ENCODE peak calls at places on chromosomes 6 and 20, in five cellular contexts. X, I, Y, P and H are unnamed samples. For H3K36me3, the result is how much of the 10 kb centered on the place peaks cover.

GRCh38 chr6:33132121-33132524 is 56.3 kb downstream of the HLA-DPB1 start:
- DNase-seq in X (no peak), I (no peak), Y (no peak), P (no peak), H (no peak)

GRCh38 chr6:27505209-27506027 is 32.5 kb upstream of the ZNF184 start:
- DNase-seq in X (peak), I (peak), Y (peak), P (peak), H (no peak)

GRCh38 chr6:81204741-81205140 is 547.7 kb downstream of the TENT5A start:
- DNase-seq in X (no peak), I (no peak), Y (no peak), P (no peak), H (no peak)

GRCh38 chr6:108831104-108831503 is 17.1 kb upstream of the ARMC2 start:
- DNase-seq in X (no peak), I (no peak), Y (no peak), P (no peak), H (no peak)

GRCh38 chr6:43922423-43923375 is 152.7 kb downstream of the VEGFA start:
- DNase-seq in X (no peak), I (no peak), Y (no peak), P (no peak), H (no peak)

GRCh38 chr6:143860111-143860510 is 4.2 kb upstream of the ZC2HC1B start:
- DNase-seq in X (no peak), I (peak), Y (no peak), P (no peak), H (no peak)

GRCh38 chr6:52568320-52568719 is 8.5 kb downstream of the TRAM2 start:
- DNase-seq in X (no peak), I (no peak), Y (no peak), P (no peak), H (no peak)

GRCh38 chr6:22320750-22321149 is 23.9 kb upstream of the PRL start:
- DNase-seq in X (no peak), I (peak), Y (no peak), P (no peak), H (no peak)

GRCh38 chr6:90374201-90374600 is 77.6 kb upstream of the BACH2 start:
- DNase-seq in X (no peak), I (no peak), Y (no peak), P (no peak), H (no peak)

GRCh38 chr6:52562915-52563314 is 13.9 kb downstream of the TRAM2 start:
- DNase-seq in X (no peak), I (no peak), Y (no peak), P (no peak), H (no peak)

GRCh38 chr6:14123331-14124105 is 5.9 kb downstream of the CD83 start:
- DNase-seq in X (no peak), I (peak), Y (no peak), P (no peak), H (no peak)

GRCh38 chr20:45087814-45088213 is 13.1 kb downstream of the KCNS1 start:
- DNase-seq in X (no peak), I (peak), Y (no peak), P (no peak), H (no peak)

GRCh38 chr6:158764188-158764849 is 54.8 kb downstream of the EZR start:
- DNase-seq in X (no peak), I (no peak), Y (no peak), P (no peak), H (no peak)

GRCh38 chr6:28643017-28643740 is 117.5 kb downstream of the GPX5 start:
- DNase-seq in X (no peak), I (peak), Y (no peak), P (no peak), H (no peak)

GRCh38 chr6:49556429-49556837 is 6.0 kb downstream of the C6orf141 start:
- DNase-seq in X (no peak), I (peak), Y (no peak), P (no peak), H (peak)

GRCh38 chr20:23156170-23156841 is 70.2 kb upstream of the CD93 start:
- DNase-seq in X (no peak), I (peak), Y (no peak), P (no peak), H (peak)

GRCh38 chr6:124987291-124987690 is 25.1 kb downstream of the RNF217 start:
- DNase-seq in X (no peak), I (no peak), Y (no peak), P (no peak), H (no peak)

GRCh38 chr6:153172815-153173214 is 41.7 kb upstream of the RGS17 start:
- DNase-seq in X (no peak), I (no peak), Y (no peak), P (no peak), H (no peak)

GRCh38 chr20:45229264-45230056 is 8.3 kb downstream of the SEMG2 start:
- DNase-seq in X (no peak), I (no peak), Y (no peak), P (no peak), H (no peak)

GRCh38 chr20:37534401-37535157 is 6.9 kb upstream of the BLCAP start:
- DNase-seq in X (peak), I (peak), Y (peak), P (no peak), H (peak)

GRCh38 chr6:87660226-87660886 is 41.7 kb downstream of the AKIRIN2 start:
- DNase-seq in X (no peak), I (peak), Y (no peak), P (no peak), H (peak)

GRCh38 chr20:62603907-62604785 is 38.2 kb upstream of the SLCO4A1 start:
- DNase-seq in X (peak), I (no peak), Y (no peak), P (no peak), H (no peak)

GRCh38 chr6:27471365-27472115 is 1.4 kb downstream of the ZNF184 start:
- DNase-seq in X (no peak), I (no peak), Y (no peak), P (no peak), H (no peak)

GRCh38 chr6:113873043-113873667 is 16.0 kb downstream of the MARCKS start:
- DNase-seq in X (peak), I (no peak), Y (no peak), P (peak), H (peak)

GRCh38 chr6:136137008-136137689 is 113.0 kb downstream of the MTFR2 start:
- DNase-seq in X (no peak), I (peak), Y (no peak), P (no peak), H (no peak)

GRCh38 chr6:15247750-15248450 is 2.0 kb downstream of the JARID2 start:
- DNase-seq in X (peak), I (peak), Y (peak), P (peak), H (peak)

GRCh38 chr6:79544939-79545450 is 7.8 kb upstream of the LCA5 start:
- DNase-seq in X (peak), I (peak), Y (peak), P (no peak), H (peak)

GRCh38 chr6:170198298-170198697 is 92.6 kb downstream of the DLL1 start:
- DNase-seq in X (peak), I (no peak), Y (no peak), P (no peak), H (no peak)

GRCh38 chr6:7505196-7505699 is 36.2 kb upstream of the DSP start:
- DNase-seq in X (no peak), I (peak), Y (no peak), P (no peak), H (peak)

GRCh38 chr6:7891098-7891872 is 19.3 kb downstream of the TXNDC5 start:
- DNase-seq in X (no peak), I (no peak), Y (no peak), P (no peak), H (no peak)

GRCh38 chr6:20952605-20953004 is 418.3 kb downstream of the CDKAL1 start:
- DNase-seq in X (no peak), I (peak), Y (no peak), P (no peak), H (no peak)

GRCh38 chr6:31403283-31403989 is at the start of gene MICA:
- DNase-seq in X (peak), I (peak), Y (peak), P (peak), H (peak)
- TF ChIP-seq POLR2A in X (peak), I (peak), Y (no peak), P (peak), H (peak)

DNA sequence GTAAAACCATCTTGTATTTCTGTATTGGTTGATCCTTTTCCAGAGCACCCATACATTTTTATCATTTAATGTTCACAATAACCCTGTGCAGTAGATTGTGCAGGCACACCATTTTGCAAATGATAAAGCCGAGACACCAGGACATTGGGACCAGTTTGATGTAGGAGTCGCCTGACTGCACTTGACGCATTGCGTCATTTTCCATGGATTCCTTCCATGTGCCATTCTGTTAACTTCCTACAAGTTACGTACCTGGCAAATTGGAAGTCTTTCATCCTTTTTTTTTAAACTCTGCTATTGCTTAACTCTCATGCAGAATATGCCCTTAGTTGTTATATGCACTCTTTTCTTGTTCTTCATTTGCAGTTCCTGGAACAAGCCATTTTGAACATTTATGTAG is 43.0 kb downstream of the PRPH2 start:
- DNase-seq in X (no peak), I (no peak), Y (no peak), P (no peak), H (no peak)
- H3K36me3 ChIP-seq in X (half or more), I (under half), Y (under half), P (half or more), H (half or more)

GRCh38 chr6:39568896-39569295 is 156.3 kb downstream of the KIF6 start:
- DNase-seq in X (no peak), I (peak), Y (no peak), P (no peak), H (no peak)
- H3K27ac ChIP-seq in X (no peak), I (no peak), Y (no peak), P (no peak), H (no peak)

GRCh38 chr6:42010185-42010872 is 40.0 kb upstream of the TAF8 start:
- DNase-seq in X (no peak), I (no peak), Y (no peak), P (no peak), H (no peak)
- TF ChIP-seq POLR2A in X (no peak), I (no peak), Y (no peak), P (no peak), H (no peak)

DNA sequence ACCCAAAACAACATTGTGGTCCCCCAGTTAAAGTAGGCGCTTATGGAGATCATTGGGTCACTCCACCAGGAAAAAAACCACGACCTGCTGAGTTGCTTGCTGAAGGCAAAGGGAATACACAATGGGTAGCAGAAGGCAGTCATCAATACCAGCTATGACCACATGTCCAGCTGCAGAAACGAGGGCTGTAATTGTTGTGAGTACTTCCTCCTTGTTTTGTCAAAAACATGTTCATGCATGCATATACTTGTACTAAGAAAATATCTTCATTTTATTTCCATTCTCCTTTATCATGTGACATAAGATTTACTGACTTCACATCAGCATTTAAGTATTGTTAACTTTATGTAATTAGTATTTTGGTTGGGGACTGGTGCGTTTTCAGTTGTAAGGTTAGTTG is 16.9 kb downstream of the SERINC1 start:
- DNase-seq in X (no peak), I (no peak), Y (no peak), P (no peak), H (no peak)
- H3K36me3 ChIP-seq in X (half or more), I (under half), Y (under half), P (half or more), H (under half)

GRCh38 chr6:56686429-56686828 is 43.7 kb upstream of the DST start:
- DNase-seq in X (no peak), I (no peak), Y (no peak), P (no peak), H (no peak)
- H3K27ac ChIP-seq in X (no peak), I (no peak), Y (no peak), P (no peak), H (no peak)

DNA sequence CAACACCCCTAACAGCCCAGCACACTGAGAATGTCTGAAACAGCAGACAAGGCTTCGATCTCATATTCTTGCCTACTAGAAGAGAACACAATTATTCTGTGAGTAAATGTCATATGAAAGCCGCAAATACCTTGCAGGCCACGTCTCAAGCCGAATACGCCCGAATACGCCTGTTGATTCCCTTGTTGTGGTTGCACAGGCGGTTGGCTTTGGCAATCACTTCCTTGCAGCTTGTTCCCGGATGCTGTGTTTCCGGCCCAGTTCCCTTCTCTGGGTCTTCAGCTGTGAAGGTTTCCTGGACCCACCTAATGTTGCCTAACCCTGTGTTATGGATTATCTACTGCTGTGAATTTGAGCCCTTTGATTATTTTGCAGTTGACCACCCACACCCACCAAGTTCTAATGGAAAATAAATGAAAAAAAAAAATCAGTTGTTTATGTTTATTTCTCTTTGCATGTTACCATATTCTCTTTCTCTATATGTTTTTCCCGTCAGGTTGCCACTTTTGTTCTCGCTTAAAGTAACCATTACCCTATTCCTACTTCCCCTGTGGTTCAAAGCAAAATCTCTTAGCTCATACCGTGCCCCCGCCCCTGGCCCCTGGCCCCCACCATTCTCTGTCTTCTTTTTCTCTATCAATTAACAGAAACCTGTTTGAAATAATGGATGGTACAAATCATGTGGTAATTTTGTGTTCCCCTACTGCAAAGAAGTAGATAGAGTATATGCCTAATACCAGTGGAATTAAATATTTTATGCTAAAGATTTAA is 172.4 kb downstream of the ADGB start:
- DNase-seq in X (peak), I (no peak), Y (no peak), P (no peak), H (peak)
- TF ChIP-seq POLR2A in X (no peak), I (no peak), Y (no peak), P (no peak), H (no peak)

GRCh38 chr6:36113049-36113448 is 17.3 kb upstream of the MAPK13 start:
- DNase-seq in X (no peak), I (no peak), Y (no peak), P (no peak), H (no peak)
- H3K36me3 ChIP-seq in X (under half), I (under half), Y (under half), P (half or more), H (under half)

GRCh38 chr6:16729183-16729696 is 32.0 kb downstream of the ATXN1 start:
- DNase-seq in X (no peak), I (peak), Y (no peak), P (no peak), H (no peak)

GRCh38 chr6:16731503-16732018 is 29.7 kb downstream of the ATXN1 start:
- DNase-seq in X (no peak), I (no peak), Y (no peak), P (no peak), H (peak)

GRCh38 chr6:16733085-16733484 is 28.2 kb downstream of the ATXN1 start:
- DNase-seq in X (no peak), I (no peak), Y (no peak), P (no peak), H (no peak)

GRCh38 chr6:16729744-16730143 is 31.5 kb downstream of the ATXN1 start:
- DNase-seq in X (no peak), I (no peak), Y (no peak), P (no peak), H (no peak)

DNA sequence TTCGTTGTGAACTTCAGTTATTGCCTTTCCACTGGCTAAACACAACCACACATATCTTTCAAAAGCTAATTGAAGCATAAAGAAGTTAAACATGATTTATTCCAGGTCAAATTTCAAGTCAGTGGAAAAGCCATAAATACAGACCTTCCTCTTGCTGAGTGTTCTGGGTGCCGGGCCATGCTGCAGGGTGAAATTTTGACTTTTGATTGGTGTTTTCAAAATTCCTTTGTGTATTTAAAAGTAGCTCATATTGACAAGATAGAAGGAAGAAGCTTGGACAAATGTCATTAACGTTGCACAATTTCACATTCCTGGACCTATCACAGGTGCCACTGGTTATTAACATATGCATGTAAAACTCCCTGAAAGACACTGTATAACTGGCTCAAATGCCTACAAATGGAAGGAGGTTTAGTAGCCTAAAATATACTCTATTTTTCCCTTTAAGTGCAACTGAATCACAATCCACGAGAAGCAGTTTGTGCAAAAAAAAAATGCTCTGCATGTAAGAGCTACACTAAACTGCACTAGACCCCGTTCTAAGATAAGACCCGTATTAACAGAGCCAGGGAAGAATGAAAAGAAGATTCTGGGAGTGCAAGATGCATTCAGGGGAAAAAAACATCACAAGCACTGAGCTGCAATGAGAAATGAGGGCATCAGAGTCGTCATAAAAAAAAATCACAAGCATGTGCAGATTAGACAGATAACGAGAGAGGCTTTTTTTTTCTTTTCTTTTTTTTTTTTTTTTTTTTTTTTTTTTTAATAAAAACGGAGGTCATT is 30.3 kb downstream of the ATXN1 start:
- DNase-seq in X (no peak), I (no peak), Y (no peak), P (no peak), H (no peak)
- H3K27ac ChIP-seq in X (no peak), I (no peak), Y (no peak), P (no peak), H (no peak)